ENCODE peak calls at places on chromosome 9, in seven cellular contexts. F is IMR-90, L is hepatocyte, Z is mammary epithelial cell, Y is gastrocnemius medialis, A is ovary, R is right lobe of liver. W is an unnamed sample. For H3K4me1, the result is how much of the 10 kb centered on the place peaks cover.

GRCh38 chr9:92820964-92821363 is 56.3 kb upstream of the BICD2 start:
- DNase-seq in A (no peak), R (no peak), Z (no peak), Y (no peak), L (no peak), F (no peak), W (no peak)

GRCh38 chr9:136079916-136080246 is 15.2 kb downstream of the NACC2 start:
- DNase-seq in Z (no peak), A (no peak), F (no peak), Y (peak), R (no peak), L (no peak), W (no peak)

GRCh38 chr9:88991066-88992030 is at the start of gene S1PR3:
- DNase-seq in A (peak), R (peak), L (peak), F (no peak), Z (peak), Y (peak), W (peak)

GRCh38 chr9:134536101-134536900 is 105.3 kb upstream of the COL5A1 start:
- DNase-seq in Y (no peak), A (no peak), R (no peak), L (peak), Z (peak), F (peak), W (no peak)

GRCh38 chr9:92276223-92277007 is 17.1 kb downstream of the IARS1 start:
- DNase-seq in Z (peak), A (no peak), Y (no peak), R (no peak), F (no peak), L (no peak), W (no peak)

GRCh38 chr9:136047775-136048559 is 47.1 kb downstream of the NACC2 start:
- DNase-seq in L (no peak), Z (no peak), R (no peak), Y (no peak), A (no peak), F (no peak), W (no peak)

GRCh38 chr9:103397868-103398600 is 402.9 kb downstream of the CYLC2 start:
- DNase-seq in L (peak), F (no peak), Z (peak), R (peak), A (no peak), Y (no peak), W (peak)

GRCh38 chr9:85332487-85332886 is 409.3 kb downstream of the AGTPBP1 start:
- DNase-seq in L (no peak), Z (no peak), F (no peak), A (no peak), R (no peak), Y (no peak), W (no peak)

GRCh38 chr9:129497064-129497836 is 123.7 kb downstream of the C9orf50 start:
- DNase-seq in F (no peak), Y (no peak), R (no peak), Z (no peak), A (peak), L (peak), W (peak)
- H3K4me1 ChIP-seq in F (under half), Y (under half), R (under half), Z (under half), A (under half), L (half or more), W (half or more)

DNA sequence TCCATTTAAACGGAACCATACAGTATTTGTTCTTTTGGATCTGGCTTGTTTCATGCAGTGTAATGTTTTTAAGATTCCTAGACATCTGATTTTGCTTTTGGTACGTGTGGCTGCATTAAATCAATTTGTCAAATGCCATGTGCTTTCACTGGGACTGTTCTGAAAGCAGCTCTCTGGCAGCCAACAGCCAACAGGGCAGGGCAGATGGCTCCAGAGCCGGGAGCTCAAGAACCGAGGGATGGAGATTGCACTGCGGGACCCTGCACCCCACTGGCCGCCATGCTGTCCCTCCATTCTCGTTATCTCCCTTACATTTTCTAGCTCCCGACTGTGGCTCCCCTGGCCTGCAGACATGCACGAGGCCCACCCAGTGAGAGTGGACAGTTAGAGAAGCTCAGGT is 33.4 kb upstream of the AIF1L start:
- DNase-seq in L (no peak), R (no peak), Z (no peak), Y (no peak), F (no peak), A (no peak), W (no peak)
- TF ChIP-seq CTCF in L (no peak), R (no peak), Z (no peak), Y (no peak), F (no peak), A (no peak), W (no peak)

DNA sequence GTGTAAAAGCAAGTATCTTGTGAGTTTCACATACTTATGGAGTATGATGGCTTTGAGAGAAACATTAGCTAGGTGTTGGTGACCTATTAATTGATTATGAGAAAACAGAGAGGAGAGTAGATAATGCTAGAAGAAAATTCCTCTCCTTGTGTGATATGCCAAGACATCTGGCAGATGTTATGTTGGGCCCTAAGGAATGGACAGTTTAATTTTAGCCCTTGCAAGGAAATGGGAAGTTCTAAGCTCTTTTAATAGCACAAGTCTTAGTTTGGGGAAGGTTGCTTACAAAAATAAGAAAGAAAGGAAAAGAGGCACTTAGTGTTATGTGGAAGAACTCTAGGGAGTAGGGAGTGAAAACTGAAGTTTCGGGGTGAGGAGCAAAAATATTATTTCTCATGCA is 5.1 kb downstream of the ZNF462 start:
- DNase-seq in L (no peak), Y (no peak), A (no peak), R (no peak), F (no peak), Z (no peak), W (no peak)
- H3K4me1 ChIP-seq in L (under half), Y (half or more), A (under half), R (under half), F (under half), Z (under half), W (under half)

DNA sequence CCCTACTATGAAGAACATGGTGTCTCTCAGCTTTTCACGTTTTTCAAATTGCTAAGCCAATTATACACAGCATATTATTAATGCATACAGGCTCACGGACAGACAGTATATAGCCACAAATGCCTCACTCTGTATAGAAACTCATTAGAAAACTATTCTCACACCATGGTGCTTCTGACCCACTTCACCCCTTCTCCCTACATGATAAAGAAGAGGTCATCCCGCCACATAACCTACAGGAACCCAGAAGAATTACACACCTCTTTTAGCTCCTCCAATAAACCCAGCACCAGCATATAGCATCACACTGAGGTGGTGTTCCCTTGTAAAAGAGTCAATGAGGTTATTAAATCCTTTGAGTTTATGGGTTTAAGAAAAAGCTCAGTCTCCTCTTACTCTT is 5.6 kb downstream of the TLE1 start:
- DNase-seq in A (no peak), R (no peak), L (no peak), Z (no peak), F (no peak), Y (no peak), W (no peak)
- TF ChIP-seq CTCF in A (no peak), R (no peak), L (no peak), Z (no peak), F (no peak), Y (no peak), W (no peak)

GRCh38 chr9:69176446-69177135 is 2.5 kb downstream of the TJP2 start:
- DNase-seq in R (no peak), A (no peak), F (no peak), L (no peak), Y (no peak), Z (peak), W (no peak)

GRCh38 chr9:69173497-69173890 is 583 bp upstream of the TJP2 start:
- DNase-seq in Z (no peak), A (no peak), L (no peak), R (peak), F (no peak), Y (no peak), W (no peak)

GRCh38 chr9:69173891-69174644 is at the start of gene TJP2:
- DNase-seq in Y (peak), F (peak), L (peak), R (peak), A (peak), Z (peak), W (peak)

GRCh38 chr9:69174645-69175487 is 789 bp downstream of the TJP2 start:
- DNase-seq in Z (peak), Y (peak), L (peak), A (peak), R (peak), F (peak), W (peak)

GRCh38 chr9:69175488-69175872 is 1.4 kb downstream of the TJP2 start:
- DNase-seq in F (no peak), A (no peak), R (no peak), Z (no peak), L (no peak), Y (no peak), W (no peak)
- H3K4me1 ChIP-seq in F (under half), A (under half), R (under half), Z (half or more), L (under half), Y (under half), W (half or more)

GRCh38 chr9:115591584-115591984 is 473.6 kb upstream of the TNC start:
- DNase-seq in Y (peak), R (peak), F (peak), L (peak), A (peak), Z (peak), W (peak)
- TF ChIP-seq CTCF in Y (peak), R (peak), F (peak), L (peak), A (no peak), Z (peak), W (peak)

DNA sequence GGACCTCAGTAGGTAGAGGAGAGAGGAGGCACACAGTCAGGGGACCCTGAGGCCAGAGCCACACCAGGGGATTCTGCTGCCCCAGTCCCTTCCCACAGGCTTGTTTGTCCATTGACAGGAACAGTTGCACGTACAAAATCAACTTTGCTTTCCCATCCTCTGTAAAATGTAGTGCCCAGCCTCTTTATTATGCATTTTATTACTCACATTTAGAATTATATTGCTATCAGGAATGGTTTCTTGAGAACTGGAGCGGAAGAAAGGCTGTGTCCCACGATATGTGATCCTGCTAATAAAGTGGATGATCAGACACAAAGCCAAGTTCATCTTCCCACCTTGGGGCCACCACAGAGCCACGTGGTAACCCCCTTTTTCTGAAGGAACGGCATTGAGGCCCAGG is 277.4 kb downstream of the FANCC start:
- DNase-seq in A (no peak), F (no peak), L (no peak), Z (no peak), Y (no peak), R (no peak), W (no peak)
- H3K4me1 ChIP-seq in A (under half), F (under half), L (half or more), Z (under half), Y (half or more), R (under half), W (half or more)

DNA sequence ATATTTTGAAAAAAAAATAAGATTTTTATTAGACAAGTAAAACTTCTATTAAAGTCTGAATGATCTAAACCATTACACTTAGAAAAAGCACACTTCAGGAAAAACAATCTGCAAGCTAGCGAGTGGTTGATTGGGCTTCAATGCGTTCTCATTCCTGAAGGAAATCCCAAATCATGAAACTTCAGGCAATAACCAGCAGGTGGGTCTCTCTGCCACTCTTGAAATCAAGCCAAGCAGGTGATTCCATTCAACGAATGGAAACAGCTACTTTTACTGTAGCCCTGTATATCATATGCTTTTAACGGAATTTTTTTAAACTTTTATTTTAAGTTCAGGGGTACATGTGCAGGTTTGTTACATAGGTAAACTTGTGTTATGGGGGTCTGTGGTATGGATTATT is 234.5 kb upstream of the TRPM3 start:
- DNase-seq in R (no peak), Z (no peak), L (no peak), Y (no peak), A (no peak), F (no peak), W (no peak)
- TF ChIP-seq CTCF in R (no peak), Z (no peak), L (no peak), Y (no peak), A (no peak), F (no peak), W (no peak)

GRCh38 chr9:100350188-100350587 is 2.6 kb downstream of the TEX10 start:
- DNase-seq in A (no peak), F (no peak), Y (no peak), R (no peak), Z (no peak), L (no peak), W (no peak)
- H3K4me1 ChIP-seq in A (under half), F (under half), Y (under half), R (under half), Z (under half), L (under half), W (under half)

DNA sequence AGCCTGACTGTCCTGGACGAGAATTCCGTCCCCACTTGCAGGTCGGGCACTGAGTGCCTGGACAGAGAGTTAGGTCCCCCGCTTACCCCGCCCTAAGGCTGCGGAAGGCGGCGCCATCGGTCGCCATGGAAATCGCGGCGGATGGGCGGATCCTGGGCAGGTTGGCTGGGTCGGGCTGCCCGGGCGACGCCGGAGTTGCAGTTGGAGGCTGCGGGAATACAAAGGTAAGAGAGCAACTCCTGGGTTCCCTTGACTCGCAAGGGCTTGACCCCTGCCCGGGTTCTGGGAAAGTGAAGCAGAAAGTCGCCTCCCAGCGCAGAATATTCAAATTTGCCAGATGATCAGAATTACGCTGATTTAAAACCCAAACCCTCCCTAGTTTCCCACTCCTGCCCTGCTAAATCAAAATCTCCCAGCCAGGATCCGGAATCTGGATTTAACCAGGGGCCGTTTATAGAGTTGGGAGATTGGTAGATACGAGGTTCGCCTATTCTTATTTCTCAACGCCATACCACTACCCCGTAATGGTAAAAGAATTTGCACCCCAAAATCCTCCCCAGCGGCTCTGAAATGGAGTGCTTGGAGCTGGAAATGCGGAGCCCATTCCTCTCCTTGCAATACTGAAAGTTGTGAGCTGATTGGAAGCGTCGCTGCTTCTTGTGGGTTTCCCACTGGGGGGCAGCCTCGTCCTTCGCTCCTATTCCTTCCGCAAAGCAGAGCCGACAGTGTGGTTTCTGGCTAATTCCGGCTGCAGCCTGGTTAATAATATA is 156.4 kb upstream of the RASEF start:
- DNase-seq in A (peak), Z (peak), Y (peak), F (peak), L (peak), R (peak), W (peak)
- TF ChIP-seq CTCF in A (no peak), Z (peak), Y (no peak), F (peak), L (peak), R (no peak), W (peak)